ENCODE peak calls at places on chromosomes 13 and 19, in ten cellular contexts. One of them, this sample, is unnamed. For H3K4me1, the result is how much of the 10 kb centered on the place peaks cover.

GRCh38 chr13:100648354-100648753 is 26.2 kb downstream of the TMTC4 start:
- DNase-seq in left ventricle myocardium inferior: no peak
- DNase-seq in SK-N-SH: no peak
- DNase-seq in right lobe of liver: no peak
- DNase-seq in pancreas: no peak
- DNase-seq in body of pancreas: no peak
- DNase-seq in cardiac muscle cell: no peak
- DNase-seq in endodermal cell: no peak
- DNase-seq in colonic mucosa: no peak
- DNase-seq in CD8-positive, alpha-beta T cell: no peak
- DNase-seq in this sample: no peak

GRCh38 chr19:35088514-35088913 is 27.1 kb upstream of the FXYD3 start:
- DNase-seq in SK-N-SH: no peak
- DNase-seq in cardiac muscle cell: peak
- DNase-seq in CD8-positive, alpha-beta T cell: no peak
- DNase-seq in body of pancreas: no peak
- DNase-seq in pancreas: no peak
- DNase-seq in colonic mucosa: no peak
- DNase-seq in endodermal cell: no peak
- DNase-seq in left ventricle myocardium inferior: no peak
- DNase-seq in right lobe of liver: no peak
- DNase-seq in this sample: no peak

GRCh38 chr19:44613295-44614168 is at the start of gene IGSF23:
- DNase-seq in CD8-positive, alpha-beta T cell: no peak
- DNase-seq in SK-N-SH: no peak
- DNase-seq in right lobe of liver: no peak
- DNase-seq in cardiac muscle cell: no peak
- DNase-seq in endodermal cell: no peak
- DNase-seq in pancreas: no peak
- DNase-seq in body of pancreas: no peak
- DNase-seq in colonic mucosa: peak
- DNase-seq in left ventricle myocardium inferior: no peak
- DNase-seq in this sample: no peak

GRCh38 chr19:46881092-46881491 is 20.3 kb downstream of the ARHGAP35 start:
- DNase-seq in colonic mucosa: no peak
- DNase-seq in endodermal cell: peak
- DNase-seq in pancreas: no peak
- DNase-seq in right lobe of liver: no peak
- DNase-seq in cardiac muscle cell: no peak
- DNase-seq in left ventricle myocardium inferior: no peak
- DNase-seq in CD8-positive, alpha-beta T cell: no peak
- DNase-seq in SK-N-SH: no peak
- DNase-seq in body of pancreas: no peak
- DNase-seq in this sample: no peak

GRCh38 chr13:104773775-104774174 is 1707.6 kb upstream of the SLC10A2 start:
- DNase-seq in left ventricle myocardium inferior: no peak
- DNase-seq in colonic mucosa: no peak
- DNase-seq in CD8-positive, alpha-beta T cell: no peak
- DNase-seq in pancreas: no peak
- DNase-seq in cardiac muscle cell: peak
- DNase-seq in SK-N-SH: peak
- DNase-seq in body of pancreas: no peak
- DNase-seq in right lobe of liver: no peak
- DNase-seq in endodermal cell: no peak
- DNase-seq in this sample: no peak

GRCh38 chr13:54029226-54029625 is 1000.6 kb downstream of the OLFM4 start:
- DNase-seq in left ventricle myocardium inferior: no peak
- DNase-seq in endodermal cell: no peak
- DNase-seq in body of pancreas: no peak
- DNase-seq in right lobe of liver: no peak
- DNase-seq in CD8-positive, alpha-beta T cell: no peak
- DNase-seq in colonic mucosa: no peak
- DNase-seq in pancreas: no peak
- DNase-seq in SK-N-SH: no peak
- DNase-seq in cardiac muscle cell: no peak
- DNase-seq in this sample: no peak

GRCh38 chr13:99191900-99192399 is 8.7 kb upstream of the UBAC2 start:
- DNase-seq in left ventricle myocardium inferior: no peak
- DNase-seq in endodermal cell: no peak
- DNase-seq in pancreas: no peak
- DNase-seq in right lobe of liver: no peak
- DNase-seq in SK-N-SH: no peak
- DNase-seq in colonic mucosa: peak
- DNase-seq in body of pancreas: no peak
- DNase-seq in CD8-positive, alpha-beta T cell: no peak
- DNase-seq in cardiac muscle cell: peak
- DNase-seq in this sample: peak

GRCh38 chr19:46289724-46290619 is 6.9 kb upstream of the HIF3A start:
- DNase-seq in cardiac muscle cell: no peak
- DNase-seq in right lobe of liver: no peak
- DNase-seq in endodermal cell: no peak
- DNase-seq in body of pancreas: no peak
- DNase-seq in left ventricle myocardium inferior: no peak
- DNase-seq in pancreas: no peak
- DNase-seq in colonic mucosa: no peak
- DNase-seq in CD8-positive, alpha-beta T cell: no peak
- DNase-seq in SK-N-SH: no peak
- DNase-seq in this sample: no peak

GRCh38 chr19:53961523-53962345 is 1.0 kb upstream of the CACNG8 start:
- DNase-seq in cardiac muscle cell: peak
- DNase-seq in endodermal cell: no peak
- DNase-seq in left ventricle myocardium inferior: no peak
- DNase-seq in body of pancreas: no peak
- DNase-seq in SK-N-SH: peak
- DNase-seq in right lobe of liver: peak
- DNase-seq in colonic mucosa: no peak
- DNase-seq in pancreas: no peak
- DNase-seq in CD8-positive, alpha-beta T cell: no peak
- DNase-seq in this sample: no peak

GRCh38 chr19:32692727-32693061 is 1.1 kb downstream of the NUDT19 start:
- DNase-seq in SK-N-SH: no peak
- DNase-seq in colonic mucosa: no peak
- DNase-seq in body of pancreas: no peak
- DNase-seq in right lobe of liver: no peak
- DNase-seq in cardiac muscle cell: no peak
- DNase-seq in pancreas: no peak
- DNase-seq in CD8-positive, alpha-beta T cell: no peak
- DNase-seq in endodermal cell: no peak
- DNase-seq in left ventricle myocardium inferior: no peak
- DNase-seq in this sample: no peak

GRCh38 chr13:40194204-40194806 is 472.1 kb downstream of the FOXO1 start:
- DNase-seq in SK-N-SH: no peak
- DNase-seq in CD8-positive, alpha-beta T cell: no peak
- DNase-seq in right lobe of liver: no peak
- DNase-seq in colonic mucosa: no peak
- DNase-seq in left ventricle myocardium inferior: no peak
- DNase-seq in endodermal cell: no peak
- DNase-seq in cardiac muscle cell: peak
- DNase-seq in body of pancreas: no peak
- DNase-seq in pancreas: no peak
- DNase-seq in this sample: no peak

GRCh38 chr13:83536153-83536552 is 346.1 kb downstream of the SLITRK1 start:
- DNase-seq in endodermal cell: no peak
- DNase-seq in pancreas: no peak
- DNase-seq in right lobe of liver: no peak
- DNase-seq in CD8-positive, alpha-beta T cell: no peak
- DNase-seq in left ventricle myocardium inferior: no peak
- DNase-seq in colonic mucosa: no peak
- DNase-seq in cardiac muscle cell: no peak
- DNase-seq in body of pancreas: no peak
- DNase-seq in SK-N-SH: no peak
- DNase-seq in this sample: no peak

GRCh38 chr13:89401209-89401810 is 1730.1 kb downstream of the SLITRK5 start:
- DNase-seq in SK-N-SH: no peak
- DNase-seq in pancreas: no peak
- DNase-seq in left ventricle myocardium inferior: no peak
- DNase-seq in CD8-positive, alpha-beta T cell: no peak
- DNase-seq in cardiac muscle cell: peak
- DNase-seq in right lobe of liver: no peak
- DNase-seq in colonic mucosa: no peak
- DNase-seq in endodermal cell: no peak
- DNase-seq in body of pancreas: no peak
- DNase-seq in this sample: no peak

GRCh38 chr19:33505168-33505567 is 16.4 kb downstream of the PEPD start:
- DNase-seq in right lobe of liver: no peak
- DNase-seq in colonic mucosa: no peak
- DNase-seq in pancreas: peak
- DNase-seq in body of pancreas: no peak
- DNase-seq in SK-N-SH: no peak
- DNase-seq in left ventricle myocardium inferior: no peak
- DNase-seq in endodermal cell: no peak
- DNase-seq in CD8-positive, alpha-beta T cell: no peak
- DNase-seq in cardiac muscle cell: no peak
- DNase-seq in this sample: no peak

GRCh38 chr19:50512112-50512998 is 1.4 kb downstream of the ASPDH start:
- DNase-seq in colonic mucosa: no peak
- DNase-seq in pancreas: peak
- DNase-seq in cardiac muscle cell: no peak
- DNase-seq in left ventricle myocardium inferior: no peak
- DNase-seq in right lobe of liver: peak
- DNase-seq in CD8-positive, alpha-beta T cell: no peak
- DNase-seq in endodermal cell: no peak
- DNase-seq in body of pancreas: peak
- DNase-seq in SK-N-SH: no peak
- DNase-seq in this sample: peak

DNA sequence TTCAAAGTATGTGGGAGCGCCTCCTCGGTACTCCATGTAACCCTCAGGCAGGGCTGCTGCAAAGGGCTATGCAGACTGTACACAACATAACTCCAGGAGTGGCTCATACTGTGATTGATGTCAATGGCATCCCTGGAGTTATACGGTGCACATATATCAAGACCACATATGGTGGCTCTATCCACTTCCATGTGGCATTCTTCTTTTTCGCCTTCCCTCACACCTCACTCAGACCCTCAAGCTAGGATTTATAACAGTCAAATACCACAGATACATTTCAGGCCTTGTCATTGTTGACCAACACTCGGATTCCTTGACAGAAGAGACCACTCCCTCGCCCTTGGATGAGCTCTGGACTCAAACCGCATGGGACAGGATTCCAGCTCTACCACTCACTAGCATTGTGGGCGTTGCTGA is 11.3 kb upstream of the UBL3 start:
- DNase-seq in SK-N-SH: no peak
- DNase-seq in pancreas: no peak
- DNase-seq in right lobe of liver: no peak
- DNase-seq in body of pancreas: no peak
- DNase-seq in colonic mucosa: no peak
- DNase-seq in cardiac muscle cell: no peak
- DNase-seq in endodermal cell: no peak
- DNase-seq in CD8-positive, alpha-beta T cell: no peak
- DNase-seq in left ventricle myocardium inferior: no peak
- DNase-seq in this sample: no peak
- H3K4me1 ChIP-seq in SK-N-SH: under half
- H3K4me1 ChIP-seq in pancreas: under half
- H3K4me1 ChIP-seq in right lobe of liver: under half
- H3K4me1 ChIP-seq in body of pancreas: under half
- H3K4me1 ChIP-seq in colonic mucosa: under half
- H3K4me1 ChIP-seq in cardiac muscle cell: under half
- H3K4me1 ChIP-seq in endodermal cell: under half
- H3K4me1 ChIP-seq in CD8-positive, alpha-beta T cell: under half
- H3K4me1 ChIP-seq in left ventricle myocardium inferior: under half
- H3K4me1 ChIP-seq in this sample: under half

DNA sequence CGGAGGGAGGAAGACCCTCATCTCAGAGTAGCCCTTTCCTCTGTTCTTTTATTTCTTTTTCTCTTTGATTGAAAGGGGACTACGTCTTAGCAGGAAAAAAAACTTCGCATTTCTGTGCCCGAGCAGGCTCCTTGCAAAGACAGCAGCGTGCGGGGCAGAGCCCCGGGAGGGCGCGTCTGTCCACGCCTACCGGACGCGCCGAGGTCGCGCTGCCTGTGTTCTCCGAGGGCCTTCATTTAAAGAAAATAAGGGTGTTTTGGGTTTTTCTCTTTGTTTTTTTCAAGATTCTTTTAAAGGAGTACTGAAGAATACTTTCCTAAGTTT is 29.2 kb downstream of the CERS1 start:
- DNase-seq in cardiac muscle cell: no peak
- DNase-seq in right lobe of liver: no peak
- DNase-seq in endodermal cell: no peak
- DNase-seq in SK-N-SH: no peak
- DNase-seq in left ventricle myocardium inferior: no peak
- DNase-seq in CD8-positive, alpha-beta T cell: peak
- DNase-seq in body of pancreas: no peak
- DNase-seq in pancreas: no peak
- DNase-seq in colonic mucosa: no peak
- DNase-seq in this sample: no peak
- TF ChIP-seq CTCF in cardiac muscle cell: no peak
- TF ChIP-seq CTCF in right lobe of liver: no peak
- TF ChIP-seq CTCF in endodermal cell: no peak
- TF ChIP-seq CTCF in SK-N-SH: no peak
- TF ChIP-seq CTCF in left ventricle myocardium inferior: peak
- TF ChIP-seq CTCF in CD8-positive, alpha-beta T cell: peak
- TF ChIP-seq CTCF in body of pancreas: no peak
- TF ChIP-seq CTCF in pancreas: no peak
- TF ChIP-seq CTCF in colonic mucosa: no peak
- TF ChIP-seq CTCF in this sample: no peak

DNA sequence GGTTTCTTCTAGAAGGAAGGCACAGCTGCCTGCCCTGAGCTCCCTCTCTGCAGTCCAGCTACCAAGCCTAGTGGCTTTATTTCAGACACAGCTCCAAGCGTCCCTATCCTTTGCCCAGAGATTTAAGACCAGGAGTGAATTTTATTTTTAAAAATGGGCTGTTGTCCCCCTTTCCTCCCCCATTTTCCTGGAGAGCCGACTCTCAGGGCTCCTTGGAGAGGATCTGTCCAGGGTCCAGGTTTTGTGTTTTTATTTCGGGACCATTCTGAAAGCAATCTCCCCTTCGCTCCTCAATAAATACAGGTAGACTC is 4.4 kb downstream of the SERTAD1 start:
- DNase-seq in left ventricle myocardium inferior: no peak
- DNase-seq in CD8-positive, alpha-beta T cell: no peak
- DNase-seq in right lobe of liver: no peak
- DNase-seq in pancreas: no peak
- DNase-seq in body of pancreas: no peak
- DNase-seq in colonic mucosa: no peak
- DNase-seq in endodermal cell: no peak
- DNase-seq in SK-N-SH: no peak
- DNase-seq in cardiac muscle cell: no peak
- DNase-seq in this sample: no peak
- H3K4me3 ChIP-seq in left ventricle myocardium inferior: peak
- H3K4me3 ChIP-seq in CD8-positive, alpha-beta T cell: peak
- H3K4me3 ChIP-seq in right lobe of liver: peak
- H3K4me3 ChIP-seq in pancreas: peak
- H3K4me3 ChIP-seq in body of pancreas: no peak
- H3K4me3 ChIP-seq in colonic mucosa: peak
- H3K4me3 ChIP-seq in endodermal cell: peak
- H3K4me3 ChIP-seq in SK-N-SH: peak
- H3K4me3 ChIP-seq in cardiac muscle cell: peak
- H3K4me3 ChIP-seq in this sample: no peak

GRCh38 chr13:27131906-27132305 is 39.7 kb downstream of the USP12 start:
- DNase-seq in endodermal cell: no peak
- DNase-seq in body of pancreas: no peak
- DNase-seq in SK-N-SH: no peak
- DNase-seq in CD8-positive, alpha-beta T cell: no peak
- DNase-seq in cardiac muscle cell: no peak
- DNase-seq in pancreas: no peak
- DNase-seq in right lobe of liver: no peak
- DNase-seq in colonic mucosa: no peak
- DNase-seq in left ventricle myocardium inferior: no peak
- DNase-seq in this sample: no peak
- H3K4me1 ChIP-seq in endodermal cell: under half
- H3K4me1 ChIP-seq in body of pancreas: under half
- H3K4me1 ChIP-seq in SK-N-SH: under half
- H3K4me1 ChIP-seq in CD8-positive, alpha-beta T cell: under half
- H3K4me1 ChIP-seq in cardiac muscle cell: under half
- H3K4me1 ChIP-seq in pancreas: under half
- H3K4me1 ChIP-seq in right lobe of liver: half or more
- H3K4me1 ChIP-seq in colonic mucosa: under half
- H3K4me1 ChIP-seq in left ventricle myocardium inferior: half or more
- H3K4me1 ChIP-seq in this sample: under half

GRCh38 chr19:38267780-38268430 is 3.5 kb downstream of the SPINT2 start:
- DNase-seq in SK-N-SH: no peak
- DNase-seq in endodermal cell: no peak
- DNase-seq in pancreas: no peak
- DNase-seq in cardiac muscle cell: no peak
- DNase-seq in body of pancreas: peak
- DNase-seq in CD8-positive, alpha-beta T cell: no peak
- DNase-seq in left ventricle myocardium inferior: no peak
- DNase-seq in colonic mucosa: peak
- DNase-seq in right lobe of liver: no peak
- DNase-seq in this sample: peak
- TF ChIP-seq CTCF in SK-N-SH: no peak
- TF ChIP-seq CTCF in endodermal cell: no peak
- TF ChIP-seq CTCF in pancreas: no peak
- TF ChIP-seq CTCF in cardiac muscle cell: no peak
- TF ChIP-seq CTCF in body of pancreas: no peak
- TF ChIP-seq CTCF in CD8-positive, alpha-beta T cell: no peak
- TF ChIP-seq CTCF in left ventricle myocardium inferior: no peak
- TF ChIP-seq CTCF in colonic mucosa: no peak
- TF ChIP-seq CTCF in right lobe of liver: no peak
- TF ChIP-seq CTCF in this sample: no peak